ENCODE peak calls at places on chromosomes 4 and X, in seven cellular contexts. K is HepG2, Q is HCT116, D is K562, G is GM12878, Y is H1, F is SK-N-SH. H is an unnamed sample.

GRCh38 chr4:175444512-175444911 is 367.6 kb downstream of the GPM6A start:
- DNase-seq in K (no peak), Y (no peak), F (no peak), Q (no peak), D (no peak), G (no peak), H (no peak)

GRCh38 chr4:41360214-41360910 is 103.6 kb downstream of the UCHL1 start:
- DNase-seq in Y (no peak), K (no peak), Q (no peak), D (peak; percentile 20), G (no peak), F (peak; percentile 90), H (peak; percentile 73)

GRCh38 chr4:174214102-174214878 is 69.2 kb downstream of the FBXO8 start:
- DNase-seq in K (no peak), Q (no peak), D (no peak), G (no peak), Y (no peak), F (no peak), H (no peak)

GRCh38 chrX:111445485-111445884 is 33.5 kb upstream of the DCX start:
- DNase-seq in D (peak; percentile 18), Q (peak; percentile 15), K (peak; percentile 21), G (no peak), Y (no peak), F (peak; percentile 16), H (peak; percentile 40)

GRCh38 chrX:49042581-49043219 is 457 bp downstream of the TFE3 start:
- DNase-seq in D (peak; percentile 5), Q (no peak), G (no peak), Y (no peak), F (no peak), K (no peak), H (no peak)

GRCh38 chr4:159395693-159396092 is 292.8 kb downstream of the RAPGEF2 start:
- DNase-seq in D (no peak), K (peak; percentile 44), G (no peak), Q (no peak), Y (no peak), F (no peak), H (no peak)

GRCh38 chrX:68820476-68821110 is 8.2 kb upstream of the EFNB1 start:
- DNase-seq in D (no peak), G (no peak), F (no peak), K (no peak), Q (no peak), Y (no peak), H (no peak)

GRCh38 chr4:2515835-2516550 is 20.5 kb upstream of the FAM193A start:
- DNase-seq in D (peak; percentile 8), Q (no peak), K (no peak), Y (no peak), F (no peak), G (no peak), H (no peak)

GRCh38 chr4:66927937-66928336 is 617.4 kb downstream of the CENPC start:
- DNase-seq in D (no peak), F (no peak), G (no peak), K (no peak), Y (no peak), Q (no peak), H (no peak)

GRCh38 chr4:80611366-80611765 is 275.8 kb downstream of the CFAP299 start:
- DNase-seq in K (no peak), G (peak; percentile 13), F (no peak), Q (no peak), D (no peak), Y (no peak), H (no peak)

GRCh38 chr4:107843394-107843793 is 18.7 kb downstream of the SGMS2 start:
- DNase-seq in D (no peak), G (no peak), Q (no peak), K (peak; percentile 37), F (no peak), Y (no peak), H (no peak)

GRCh38 chrX:108270739-108271396 is 167.4 kb downstream of the COL4A6 start:
- DNase-seq in K (no peak), D (no peak), G (no peak), Y (no peak), F (no peak), Q (no peak), H (no peak)

GRCh38 chr4:168797176-168797575 is 212.9 kb downstream of the CBR4 start:
- DNase-seq in K (peak; percentile 56), Y (no peak), F (no peak), G (no peak), Q (no peak), D (no peak), H (no peak)

GRCh38 chr4:114606240-114606639 is 7.6 kb downstream of the UGT8 start:
- DNase-seq in Q (peak; percentile 32), D (no peak), Y (no peak), F (no peak), G (no peak), K (no peak), H (no peak)

DNA sequence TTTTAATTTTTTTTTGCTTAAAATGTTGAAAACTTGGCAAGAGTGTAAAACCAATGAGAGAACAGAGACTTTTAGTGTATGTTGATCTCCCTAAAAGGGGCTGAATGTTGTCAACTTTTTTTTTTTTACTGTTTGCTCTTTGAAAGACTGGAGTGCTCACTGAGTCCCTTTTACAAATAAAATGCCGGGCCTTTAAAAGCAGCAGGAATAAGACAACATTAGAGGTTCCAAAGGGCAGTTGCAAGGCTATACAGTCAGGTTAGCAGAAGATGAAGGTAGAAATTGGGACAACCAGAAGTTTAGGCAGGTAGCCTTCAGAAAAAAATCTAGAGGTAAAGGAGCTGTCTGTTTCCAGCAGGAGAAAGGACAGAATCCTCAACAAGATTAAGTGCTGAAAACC is 132.5 kb upstream of the HTR2C start:
- DNase-seq in F (no peak), D (no peak), K (peak; percentile 0), G (no peak), Y (no peak), Q (no peak), H (no peak)
- TF ChIP-seq JUND in F (no peak), D (no peak), K (no peak), G (no peak), Y (no peak), Q (no peak), H (no peak)

GRCh38 chr4:22030321-22030720 is 81.7 kb upstream of the KCNIP4 start:
- DNase-seq in Y (no peak), G (no peak), K (no peak), Q (no peak), F (no peak), D (no peak), H (no peak)
- TF ChIP-seq JUND in Y (no peak), G (no peak), K (no peak), Q (no peak), F (no peak), D (no peak), H (no peak)

DNA sequence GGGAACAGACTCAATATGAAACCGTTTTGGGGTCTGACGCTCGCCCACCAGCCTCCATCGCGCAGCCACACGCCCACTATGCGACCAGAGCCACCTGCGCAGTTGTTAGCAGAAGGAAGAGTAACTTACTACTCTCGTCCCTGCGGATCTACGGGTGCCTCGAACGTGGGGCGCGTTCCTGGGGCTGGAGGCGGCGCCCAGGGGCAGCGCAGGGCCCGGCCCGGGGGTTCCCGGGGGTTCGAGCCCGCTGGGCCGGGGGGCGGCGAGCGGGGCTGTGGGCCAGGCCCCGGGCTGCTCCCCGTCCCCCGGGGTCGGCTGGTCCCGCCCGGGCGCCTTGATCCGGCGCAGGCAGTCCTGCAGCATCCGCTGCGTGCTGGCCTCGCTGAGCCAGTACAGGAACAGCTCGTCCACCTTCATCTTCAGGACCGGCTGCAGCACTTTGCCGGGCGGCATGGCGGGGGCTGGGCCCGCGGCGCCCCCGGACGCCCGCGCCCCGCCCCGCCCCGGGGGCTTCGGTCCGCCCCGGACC is 404 bp downstream of the PPP2R3B start:
- DNase-seq in K (no peak), D (no peak), Y (no peak), G (no peak), Q (no peak), F (no peak), H (no peak)
- TF ChIP-seq JUND in K (no peak), D (no peak), Y (no peak), G (no peak), Q (no peak), F (no peak), H (no peak)

GRCh38 chr4:106369456-106370060 is 980 bp upstream of the GIMD1 start:
- DNase-seq in F (peak; percentile 14), D (peak; percentile 45), G (peak; percentile 20), Y (peak; percentile 17), Q (peak; percentile 79), K (peak; percentile 42), H (peak; percentile 6)
- TF ChIP-seq JUND in F (no peak), D (no peak), G (no peak), Y (no peak), Q (no peak), K (no peak), H (no peak)

H was measured in T47D.